ENCODE peak calls at places on chromosomes 3 and 15, in seven cellular contexts. One of them, this sample, is unnamed.

GRCh38 chr3:41598804-41599481 is 363.0 kb downstream of the ULK4 start:
- DNase-seq in sigmoid colon: peak
- DNase-seq in fibroblast of the aortic adventitia: peak
- DNase-seq in aorta: no peak
- DNase-seq in transverse colon: no peak
- DNase-seq in fibroblast of mammary gland: peak
- DNase-seq in cardiac muscle cell: no peak
- DNase-seq in this sample: peak

GRCh38 chr3:172586447-172586846 is 63.2 kb upstream of the TNFSF10 start:
- DNase-seq in sigmoid colon: no peak
- DNase-seq in fibroblast of the aortic adventitia: peak
- DNase-seq in aorta: no peak
- DNase-seq in transverse colon: no peak
- DNase-seq in fibroblast of mammary gland: no peak
- DNase-seq in cardiac muscle cell: no peak
- DNase-seq in this sample: no peak

GRCh38 chr3:171781711-171782127 is 28.6 kb downstream of the PLD1 start:
- DNase-seq in sigmoid colon: no peak
- DNase-seq in fibroblast of the aortic adventitia: peak
- DNase-seq in aorta: no peak
- DNase-seq in transverse colon: no peak
- DNase-seq in fibroblast of mammary gland: peak
- DNase-seq in cardiac muscle cell: no peak
- DNase-seq in this sample: no peak

GRCh38 chr3:168093790-168094189 is 1.9 kb downstream of the GOLIM4 start:
- DNase-seq in sigmoid colon: no peak
- DNase-seq in fibroblast of the aortic adventitia: no peak
- DNase-seq in aorta: no peak
- DNase-seq in transverse colon: no peak
- DNase-seq in fibroblast of mammary gland: no peak
- DNase-seq in cardiac muscle cell: no peak
- DNase-seq in this sample: no peak

GRCh38 chr3:43584043-43584826 is 37.6 kb downstream of the ANO10 start:
- DNase-seq in sigmoid colon: no peak
- DNase-seq in fibroblast of the aortic adventitia: peak
- DNase-seq in aorta: no peak
- DNase-seq in transverse colon: no peak
- DNase-seq in fibroblast of mammary gland: peak
- DNase-seq in cardiac muscle cell: no peak
- DNase-seq in this sample: no peak

GRCh38 chr3:190132376-190132775 is 11.7 kb upstream of the P3H2 start:
- DNase-seq in sigmoid colon: no peak
- DNase-seq in fibroblast of the aortic adventitia: peak
- DNase-seq in aorta: no peak
- DNase-seq in transverse colon: no peak
- DNase-seq in fibroblast of mammary gland: peak
- DNase-seq in cardiac muscle cell: no peak
- DNase-seq in this sample: peak

GRCh38 chr3:71658131-71658530 is 67.1 kb downstream of the EIF4E3 start:
- DNase-seq in sigmoid colon: peak
- DNase-seq in fibroblast of the aortic adventitia: peak
- DNase-seq in aorta: peak
- DNase-seq in transverse colon: peak
- DNase-seq in fibroblast of mammary gland: no peak
- DNase-seq in cardiac muscle cell: no peak
- DNase-seq in this sample: peak

GRCh38 chr3:100080573-100080972 is 33.7 kb downstream of the FILIP1L start:
- DNase-seq in sigmoid colon: no peak
- DNase-seq in fibroblast of the aortic adventitia: peak
- DNase-seq in aorta: no peak
- DNase-seq in transverse colon: no peak
- DNase-seq in fibroblast of mammary gland: no peak
- DNase-seq in cardiac muscle cell: no peak
- DNase-seq in this sample: peak

GRCh38 chr15:45157056-45157455 is 27.3 kb downstream of the DUOX1 start:
- DNase-seq in sigmoid colon: no peak
- DNase-seq in fibroblast of the aortic adventitia: peak
- DNase-seq in aorta: no peak
- DNase-seq in transverse colon: no peak
- DNase-seq in fibroblast of mammary gland: peak
- DNase-seq in cardiac muscle cell: no peak
- DNase-seq in this sample: peak

GRCh38 chr15:88113909-88114308 is 142.6 kb downstream of the NTRK3 start:
- DNase-seq in sigmoid colon: no peak
- DNase-seq in fibroblast of the aortic adventitia: peak
- DNase-seq in aorta: no peak
- DNase-seq in transverse colon: no peak
- DNase-seq in fibroblast of mammary gland: peak
- DNase-seq in cardiac muscle cell: no peak
- DNase-seq in this sample: no peak

GRCh38 chr15:39230205-39230916 is 350.5 kb upstream of the THBS1 start:
- DNase-seq in sigmoid colon: no peak
- DNase-seq in fibroblast of the aortic adventitia: no peak
- DNase-seq in aorta: no peak
- DNase-seq in transverse colon: no peak
- DNase-seq in fibroblast of mammary gland: peak
- DNase-seq in cardiac muscle cell: no peak
- DNase-seq in this sample: peak

GRCh38 chr3:54957711-54958110 is 29.9 kb upstream of the LRTM1 start:
- DNase-seq in sigmoid colon: no peak
- DNase-seq in fibroblast of the aortic adventitia: no peak
- DNase-seq in aorta: no peak
- DNase-seq in transverse colon: no peak
- DNase-seq in fibroblast of mammary gland: peak
- DNase-seq in cardiac muscle cell: no peak
- DNase-seq in this sample: no peak

GRCh38 chr3:26505399-26505798 is 117.2 kb upstream of the LRRC3B start:
- DNase-seq in sigmoid colon: no peak
- DNase-seq in fibroblast of the aortic adventitia: no peak
- DNase-seq in aorta: no peak
- DNase-seq in transverse colon: no peak
- DNase-seq in fibroblast of mammary gland: no peak
- DNase-seq in cardiac muscle cell: no peak
- DNase-seq in this sample: no peak

GRCh38 chr3:8972614-8973013 is 9.3 kb upstream of the RAD18 start:
- DNase-seq in sigmoid colon: no peak
- DNase-seq in fibroblast of the aortic adventitia: peak
- DNase-seq in aorta: no peak
- DNase-seq in transverse colon: no peak
- DNase-seq in fibroblast of mammary gland: peak
- DNase-seq in cardiac muscle cell: no peak
- DNase-seq in this sample: peak

GRCh38 chr3:171255236-171255806 is 204.9 kb downstream of the TNIK start:
- DNase-seq in sigmoid colon: no peak
- DNase-seq in fibroblast of the aortic adventitia: no peak
- DNase-seq in aorta: no peak
- DNase-seq in transverse colon: no peak
- DNase-seq in fibroblast of mammary gland: no peak
- DNase-seq in cardiac muscle cell: no peak
- DNase-seq in this sample: no peak

GRCh38 chr15:71730277-71731144 is 79.8 kb upstream of the NR2E3 start:
- DNase-seq in sigmoid colon: no peak
- DNase-seq in fibroblast of the aortic adventitia: peak
- DNase-seq in aorta: no peak
- DNase-seq in transverse colon: peak
- DNase-seq in fibroblast of mammary gland: peak
- DNase-seq in cardiac muscle cell: peak
- DNase-seq in this sample: peak

GRCh38 chr3:108131795-108132134 is 40.9 kb upstream of the CD47 start:
- DNase-seq in sigmoid colon: no peak
- DNase-seq in fibroblast of the aortic adventitia: no peak
- DNase-seq in aorta: no peak
- DNase-seq in transverse colon: no peak
- DNase-seq in fibroblast of mammary gland: no peak
- DNase-seq in cardiac muscle cell: no peak
- DNase-seq in this sample: no peak

GRCh38 chr3:108134555-108134880 is 43.7 kb upstream of the CD47 start:
- DNase-seq in sigmoid colon: no peak
- DNase-seq in fibroblast of the aortic adventitia: no peak
- DNase-seq in aorta: no peak
- DNase-seq in transverse colon: no peak
- DNase-seq in fibroblast of mammary gland: no peak
- DNase-seq in cardiac muscle cell: no peak
- DNase-seq in this sample: no peak

GRCh38 chr3:108133858-108134554 is 43.2 kb upstream of the CD47 start:
- DNase-seq in sigmoid colon: no peak
- DNase-seq in fibroblast of the aortic adventitia: peak
- DNase-seq in aorta: no peak
- DNase-seq in transverse colon: no peak
- DNase-seq in fibroblast of mammary gland: no peak
- DNase-seq in cardiac muscle cell: no peak
- DNase-seq in this sample: peak

GRCh38 chr3:108131105-108131794 is 40.4 kb upstream of the CD47 start:
- DNase-seq in sigmoid colon: no peak
- DNase-seq in fibroblast of the aortic adventitia: peak
- DNase-seq in aorta: no peak
- DNase-seq in transverse colon: no peak
- DNase-seq in fibroblast of mammary gland: peak
- DNase-seq in cardiac muscle cell: no peak
- DNase-seq in this sample: peak

DNA sequence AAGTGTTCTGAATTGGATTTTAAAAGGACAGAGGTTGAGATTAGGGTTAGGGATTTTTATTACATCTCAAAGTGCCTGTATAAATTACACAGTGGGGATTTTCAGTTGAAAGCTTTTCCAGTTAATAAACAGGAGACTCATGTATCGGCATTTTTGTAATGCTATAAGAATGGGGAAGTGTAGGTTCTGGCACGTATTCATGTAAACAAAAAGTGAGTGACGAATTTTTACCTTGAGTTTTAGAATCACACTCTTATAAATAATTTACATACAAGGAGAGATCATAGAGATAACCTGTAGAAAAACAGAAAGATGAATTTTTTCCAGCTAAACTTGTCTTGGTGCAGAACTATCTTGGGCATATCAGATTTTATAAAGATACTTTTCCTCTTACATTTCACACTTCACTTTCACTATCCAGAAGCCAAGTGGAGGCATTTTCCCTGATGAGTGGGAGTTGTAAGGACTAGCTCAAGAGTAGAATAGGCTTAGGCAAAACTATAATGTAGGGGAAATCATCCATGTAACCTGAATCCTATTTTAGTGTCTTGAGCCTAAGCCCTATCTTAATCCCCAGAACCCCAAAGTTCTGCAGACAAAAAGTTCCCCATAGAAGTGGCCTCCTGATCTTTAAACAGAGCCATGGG is 42.0 kb upstream of the CD47 start:
- DNase-seq in sigmoid colon: no peak
- DNase-seq in fibroblast of the aortic adventitia: peak
- DNase-seq in aorta: no peak
- DNase-seq in transverse colon: no peak
- DNase-seq in fibroblast of mammary gland: peak
- DNase-seq in cardiac muscle cell: no peak
- DNase-seq in this sample: peak
- H3K4me3 ChIP-seq in sigmoid colon: no peak
- H3K4me3 ChIP-seq in fibroblast of the aortic adventitia: no peak
- H3K4me3 ChIP-seq in aorta: no peak
- H3K4me3 ChIP-seq in transverse colon: no peak
- H3K4me3 ChIP-seq in fibroblast of mammary gland: no peak
- H3K4me3 ChIP-seq in cardiac muscle cell: no peak
- H3K4me3 ChIP-seq in this sample: no peak

GRCh38 chr3:5250467-5251195 is 63.1 kb downstream of the EDEM1 start:
- DNase-seq in sigmoid colon: no peak
- DNase-seq in fibroblast of the aortic adventitia: no peak
- DNase-seq in aorta: no peak
- DNase-seq in transverse colon: peak
- DNase-seq in fibroblast of mammary gland: peak
- DNase-seq in cardiac muscle cell: no peak
- DNase-seq in this sample: peak
- H3K4me3 ChIP-seq in sigmoid colon: peak
- H3K4me3 ChIP-seq in fibroblast of the aortic adventitia: peak
- H3K4me3 ChIP-seq in aorta: peak
- H3K4me3 ChIP-seq in transverse colon: no peak
- H3K4me3 ChIP-seq in fibroblast of mammary gland: peak
- H3K4me3 ChIP-seq in cardiac muscle cell: no peak
- H3K4me3 ChIP-seq in this sample: peak

DNA sequence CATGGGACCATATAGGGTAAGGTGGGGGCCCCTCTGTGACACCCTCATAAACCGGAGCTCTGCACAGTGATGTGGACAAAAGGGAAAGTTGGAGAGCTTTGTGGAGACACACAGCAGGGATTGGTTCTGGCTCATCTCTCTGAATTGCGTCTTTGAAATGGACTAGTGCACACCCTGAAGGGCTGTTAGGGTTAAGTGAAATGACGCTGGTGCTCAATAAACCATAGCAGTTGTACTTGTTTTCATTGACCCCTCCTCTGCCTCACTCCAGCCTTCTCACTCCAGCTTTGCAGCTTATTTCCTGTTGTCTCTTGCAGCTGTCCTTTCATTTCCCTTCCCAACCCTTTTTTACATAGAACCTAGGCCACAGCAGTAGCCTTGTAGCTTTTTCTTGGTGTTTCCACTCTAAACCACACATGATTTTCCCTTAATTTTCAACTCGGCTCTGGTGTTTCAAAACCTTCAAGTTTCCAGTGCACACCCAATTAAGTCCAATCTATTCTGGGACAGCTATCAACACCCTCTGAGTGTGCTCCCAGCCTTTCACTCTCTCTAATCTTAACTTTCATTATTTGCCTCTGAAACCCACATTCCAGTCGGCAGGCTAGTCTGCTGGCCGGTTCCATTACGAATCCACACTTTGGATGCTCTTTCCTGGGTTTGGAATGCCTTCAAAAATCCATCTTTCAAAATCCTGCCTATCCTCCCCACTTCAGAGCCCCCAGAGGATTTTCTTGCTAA is 6.4 kb downstream of the C3orf52 start:
- DNase-seq in sigmoid colon: no peak
- DNase-seq in fibroblast of the aortic adventitia: peak
- DNase-seq in aorta: no peak
- DNase-seq in transverse colon: peak
- DNase-seq in fibroblast of mammary gland: no peak
- DNase-seq in cardiac muscle cell: peak
- DNase-seq in this sample: peak
- H3K4me3 ChIP-seq in sigmoid colon: no peak
- H3K4me3 ChIP-seq in fibroblast of the aortic adventitia: peak
- H3K4me3 ChIP-seq in aorta: no peak
- H3K4me3 ChIP-seq in transverse colon: no peak
- H3K4me3 ChIP-seq in fibroblast of mammary gland: no peak
- H3K4me3 ChIP-seq in cardiac muscle cell: peak
- H3K4me3 ChIP-seq in this sample: no peak

GRCh38 chr3:138845071-138845685 is 10.4 kb upstream of the PIK3CB start:
- DNase-seq in sigmoid colon: no peak
- DNase-seq in fibroblast of the aortic adventitia: no peak
- DNase-seq in aorta: peak
- DNase-seq in transverse colon: no peak
- DNase-seq in fibroblast of mammary gland: no peak
- DNase-seq in cardiac muscle cell: no peak
- DNase-seq in this sample: no peak

GRCh38 chr3:138845771-138846173 is 11.0 kb upstream of the PIK3CB start:
- DNase-seq in sigmoid colon: no peak
- DNase-seq in fibroblast of the aortic adventitia: no peak
- DNase-seq in aorta: no peak
- DNase-seq in transverse colon: no peak
- DNase-seq in fibroblast of mammary gland: no peak
- DNase-seq in cardiac muscle cell: no peak
- DNase-seq in this sample: no peak

GRCh38 chr3:138849541-138849940 is 14.8 kb upstream of the PIK3CB start:
- DNase-seq in sigmoid colon: no peak
- DNase-seq in fibroblast of the aortic adventitia: no peak
- DNase-seq in aorta: no peak
- DNase-seq in transverse colon: no peak
- DNase-seq in fibroblast of mammary gland: no peak
- DNase-seq in cardiac muscle cell: no peak
- DNase-seq in this sample: no peak

GRCh38 chr3:138848696-138849095 is 14.0 kb upstream of the PIK3CB start:
- DNase-seq in sigmoid colon: no peak
- DNase-seq in fibroblast of the aortic adventitia: no peak
- DNase-seq in aorta: peak
- DNase-seq in transverse colon: no peak
- DNase-seq in fibroblast of mammary gland: no peak
- DNase-seq in cardiac muscle cell: no peak
- DNase-seq in this sample: no peak

GRCh38 chr3:138846350-138846756 is 11.6 kb upstream of the PIK3CB start:
- DNase-seq in sigmoid colon: no peak
- DNase-seq in fibroblast of the aortic adventitia: no peak
- DNase-seq in aorta: no peak
- DNase-seq in transverse colon: no peak
- DNase-seq in fibroblast of mammary gland: no peak
- DNase-seq in cardiac muscle cell: no peak
- DNase-seq in this sample: no peak
- H3K4me3 ChIP-seq in sigmoid colon: no peak
- H3K4me3 ChIP-seq in fibroblast of the aortic adventitia: no peak
- H3K4me3 ChIP-seq in aorta: no peak
- H3K4me3 ChIP-seq in transverse colon: no peak
- H3K4me3 ChIP-seq in fibroblast of mammary gland: no peak
- H3K4me3 ChIP-seq in cardiac muscle cell: no peak
- H3K4me3 ChIP-seq in this sample: no peak

This sample was measured in fibroblast of pulmonary artery.